ENCODE peak calls at places on chromosomes 7 and 10, in ten cellular contexts. One of them, this sample, is unnamed.

GRCh38 chr10:72248477-72249151 is 25.1 kb upstream of the DDIT4 start:
- DNase-seq in CD8-positive, alpha-beta memory T cell: peak
- DNase-seq in astrocyte: no peak
- DNase-seq in GM23248: peak
- DNase-seq in left ventricle myocardium inferior: peak
- DNase-seq in GM12864: peak
- DNase-seq in lower lobe of right lung: peak
- DNase-seq in kidney: peak
- DNase-seq in Caco-2: no peak
- DNase-seq in keratinocyte: peak
- DNase-seq in this sample: peak

GRCh38 chr7:78280276-78280675 is 481.7 kb downstream of the PHTF2 start:
- DNase-seq in CD8-positive, alpha-beta memory T cell: no peak
- DNase-seq in astrocyte: no peak
- DNase-seq in GM23248: no peak
- DNase-seq in left ventricle myocardium inferior: no peak
- DNase-seq in GM12864: no peak
- DNase-seq in lower lobe of right lung: no peak
- DNase-seq in kidney: no peak
- DNase-seq in Caco-2: no peak
- DNase-seq in keratinocyte: no peak
- DNase-seq in this sample: no peak

GRCh38 chr10:12405342-12406320 is 56.3 kb downstream of the CAMK1D start:
- DNase-seq in CD8-positive, alpha-beta memory T cell: no peak
- DNase-seq in astrocyte: peak
- DNase-seq in GM23248: no peak
- DNase-seq in left ventricle myocardium inferior: no peak
- DNase-seq in GM12864: no peak
- DNase-seq in lower lobe of right lung: no peak
- DNase-seq in kidney: no peak
- DNase-seq in Caco-2: no peak
- DNase-seq in keratinocyte: no peak
- DNase-seq in this sample: no peak

GRCh38 chr7:98211676-98212531 is 665 bp downstream of the BHLHA15 start:
- DNase-seq in CD8-positive, alpha-beta memory T cell: peak
- DNase-seq in astrocyte: no peak
- DNase-seq in GM23248: no peak
- DNase-seq in left ventricle myocardium inferior: no peak
- DNase-seq in GM12864: no peak
- DNase-seq in lower lobe of right lung: peak
- DNase-seq in kidney: peak
- DNase-seq in Caco-2: peak
- DNase-seq in keratinocyte: no peak
- DNase-seq in this sample: no peak

GRCh38 chr10:101961591-101962498 is 94.1 kb downstream of the ARMH3 start:
- DNase-seq in CD8-positive, alpha-beta memory T cell: no peak
- DNase-seq in astrocyte: peak
- DNase-seq in GM23248: peak
- DNase-seq in left ventricle myocardium inferior: peak
- DNase-seq in GM12864: no peak
- DNase-seq in lower lobe of right lung: no peak
- DNase-seq in kidney: no peak
- DNase-seq in Caco-2: no peak
- DNase-seq in keratinocyte: no peak
- DNase-seq in this sample: no peak

GRCh38 chr10:77355844-77356243 is 281.8 kb downstream of the KCNMA1 start:
- DNase-seq in CD8-positive, alpha-beta memory T cell: no peak
- DNase-seq in astrocyte: peak
- DNase-seq in GM23248: peak
- DNase-seq in left ventricle myocardium inferior: no peak
- DNase-seq in GM12864: no peak
- DNase-seq in lower lobe of right lung: no peak
- DNase-seq in kidney: no peak
- DNase-seq in Caco-2: no peak
- DNase-seq in keratinocyte: peak
- DNase-seq in this sample: no peak

GRCh38 chr10:71344916-71345557 is 26.0 kb downstream of the SLC29A3 start:
- DNase-seq in CD8-positive, alpha-beta memory T cell: no peak
- DNase-seq in astrocyte: no peak
- DNase-seq in GM23248: no peak
- DNase-seq in left ventricle myocardium inferior: no peak
- DNase-seq in GM12864: no peak
- DNase-seq in lower lobe of right lung: no peak
- DNase-seq in kidney: no peak
- DNase-seq in Caco-2: no peak
- DNase-seq in keratinocyte: no peak
- DNase-seq in this sample: no peak

GRCh38 chr7:114931656-114932011 is 9.7 kb downstream of the MDFIC start:
- DNase-seq in CD8-positive, alpha-beta memory T cell: peak
- DNase-seq in astrocyte: no peak
- DNase-seq in GM23248: no peak
- DNase-seq in left ventricle myocardium inferior: no peak
- DNase-seq in GM12864: peak
- DNase-seq in lower lobe of right lung: no peak
- DNase-seq in kidney: no peak
- DNase-seq in Caco-2: no peak
- DNase-seq in keratinocyte: no peak
- DNase-seq in this sample: peak

GRCh38 chr10:88992945-88993537 is 2.4 kb downstream of the FAS start:
- DNase-seq in CD8-positive, alpha-beta memory T cell: no peak
- DNase-seq in astrocyte: peak
- DNase-seq in GM23248: peak
- DNase-seq in left ventricle myocardium inferior: no peak
- DNase-seq in GM12864: no peak
- DNase-seq in lower lobe of right lung: no peak
- DNase-seq in kidney: no peak
- DNase-seq in Caco-2: no peak
- DNase-seq in keratinocyte: no peak
- DNase-seq in this sample: no peak

GRCh38 chr7:151408839-151409554 is 841 bp downstream of the WDR86 start:
- DNase-seq in CD8-positive, alpha-beta memory T cell: peak
- DNase-seq in astrocyte: no peak
- DNase-seq in GM23248: no peak
- DNase-seq in left ventricle myocardium inferior: no peak
- DNase-seq in GM12864: peak
- DNase-seq in lower lobe of right lung: peak
- DNase-seq in kidney: peak
- DNase-seq in Caco-2: no peak
- DNase-seq in keratinocyte: no peak
- DNase-seq in this sample: no peak

GRCh38 chr10:28669227-28670173 is 7.8 kb upstream of the BAMBI start:
- DNase-seq in CD8-positive, alpha-beta memory T cell: no peak
- DNase-seq in astrocyte: no peak
- DNase-seq in GM23248: no peak
- DNase-seq in left ventricle myocardium inferior: no peak
- DNase-seq in GM12864: no peak
- DNase-seq in lower lobe of right lung: no peak
- DNase-seq in kidney: no peak
- DNase-seq in Caco-2: no peak
- DNase-seq in keratinocyte: no peak
- DNase-seq in this sample: no peak

DNA sequence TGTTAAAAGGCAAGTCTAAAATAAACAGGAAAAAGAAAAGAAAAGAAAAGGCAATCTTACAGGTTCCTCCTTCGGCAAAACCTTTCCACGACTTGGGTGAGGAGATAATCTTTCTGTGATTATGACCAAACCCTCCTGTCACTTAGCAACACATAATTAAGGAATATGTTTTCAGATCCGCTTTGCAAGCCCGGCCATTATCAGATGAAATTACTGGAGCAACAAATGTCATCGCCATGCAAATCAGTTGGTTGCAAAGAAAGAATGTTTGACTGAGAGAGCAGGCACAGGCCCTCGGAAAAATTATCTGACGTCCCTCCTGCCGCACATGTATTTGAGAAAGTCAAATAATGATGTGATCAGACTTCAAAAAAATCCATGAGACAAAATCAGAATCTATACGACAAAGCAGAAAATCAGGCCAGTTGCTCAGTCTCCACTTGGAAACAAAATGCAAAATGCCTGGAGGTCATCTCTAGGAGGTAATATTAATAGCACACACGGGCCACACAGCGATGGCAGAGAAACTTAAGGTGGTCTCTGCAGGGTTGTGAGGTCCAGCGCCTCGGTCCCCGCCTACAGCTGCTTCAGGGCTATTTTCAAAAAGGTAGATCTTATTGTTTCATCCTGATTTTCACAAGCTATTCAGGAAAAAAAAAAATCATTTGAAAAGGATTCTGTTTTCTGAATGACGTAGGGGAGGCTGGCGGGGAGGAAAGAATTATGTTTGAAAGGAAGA is 82.7 kb downstream of the ZRANB1 start:
- DNase-seq in CD8-positive, alpha-beta memory T cell: no peak
- DNase-seq in astrocyte: no peak
- DNase-seq in GM23248: no peak
- DNase-seq in left ventricle myocardium inferior: no peak
- DNase-seq in GM12864: no peak
- DNase-seq in lower lobe of right lung: peak
- DNase-seq in kidney: no peak
- DNase-seq in Caco-2: no peak
- DNase-seq in keratinocyte: no peak
- DNase-seq in this sample: no peak
- H3K4me3 ChIP-seq in CD8-positive, alpha-beta memory T cell: no peak
- H3K4me3 ChIP-seq in astrocyte: no peak
- H3K4me3 ChIP-seq in GM23248: no peak
- H3K4me3 ChIP-seq in left ventricle myocardium inferior: peak
- H3K4me3 ChIP-seq in GM12864: no peak
- H3K4me3 ChIP-seq in lower lobe of right lung: no peak
- H3K4me3 ChIP-seq in kidney: no peak
- H3K4me3 ChIP-seq in Caco-2: no peak
- H3K4me3 ChIP-seq in keratinocyte: no peak
- H3K4me3 ChIP-seq in this sample: no peak

DNA sequence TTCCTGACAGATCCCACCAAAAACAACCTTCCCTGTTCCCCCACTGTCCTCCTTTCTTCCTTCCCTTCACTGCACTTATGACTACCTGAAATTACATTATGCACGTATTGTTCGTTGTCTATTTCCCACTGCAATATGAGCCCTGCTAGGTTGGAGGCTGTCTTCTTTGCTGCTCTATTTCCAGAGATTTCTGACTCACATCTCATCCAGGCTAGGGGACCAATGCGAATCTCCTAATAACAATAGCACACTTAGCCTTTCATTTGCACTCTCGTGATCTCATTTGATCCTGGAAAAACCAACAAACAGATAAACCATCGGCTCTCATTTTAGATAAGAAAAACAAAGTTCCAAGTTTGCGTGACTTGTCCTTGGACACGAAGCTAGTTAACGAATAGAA is 1.4 kb downstream of the ZNF438 start:
- DNase-seq in CD8-positive, alpha-beta memory T cell: no peak
- DNase-seq in astrocyte: peak
- DNase-seq in GM23248: peak
- DNase-seq in left ventricle myocardium inferior: no peak
- DNase-seq in GM12864: no peak
- DNase-seq in lower lobe of right lung: no peak
- DNase-seq in kidney: no peak
- DNase-seq in Caco-2: no peak
- DNase-seq in keratinocyte: no peak
- DNase-seq in this sample: no peak
- H3K4me3 ChIP-seq in CD8-positive, alpha-beta memory T cell: no peak
- H3K4me3 ChIP-seq in astrocyte: no peak
- H3K4me3 ChIP-seq in GM23248: peak
- H3K4me3 ChIP-seq in left ventricle myocardium inferior: peak
- H3K4me3 ChIP-seq in GM12864: no peak
- H3K4me3 ChIP-seq in lower lobe of right lung: no peak
- H3K4me3 ChIP-seq in kidney: no peak
- H3K4me3 ChIP-seq in Caco-2: no peak
- H3K4me3 ChIP-seq in keratinocyte: no peak
- H3K4me3 ChIP-seq in this sample: no peak

GRCh38 chr7:132575336-132575986 is 809 bp downstream of the PLXNA4 start:
- DNase-seq in CD8-positive, alpha-beta memory T cell: no peak
- DNase-seq in astrocyte: peak
- DNase-seq in GM23248: peak
- DNase-seq in left ventricle myocardium inferior: peak
- DNase-seq in GM12864: no peak
- DNase-seq in lower lobe of right lung: no peak
- DNase-seq in kidney: peak
- DNase-seq in Caco-2: no peak
- DNase-seq in keratinocyte: no peak
- DNase-seq in this sample: no peak
- H3K4me3 ChIP-seq in CD8-positive, alpha-beta memory T cell: no peak
- H3K4me3 ChIP-seq in astrocyte: peak
- H3K4me3 ChIP-seq in GM23248: peak
- H3K4me3 ChIP-seq in left ventricle myocardium inferior: peak
- H3K4me3 ChIP-seq in GM12864: no peak
- H3K4me3 ChIP-seq in lower lobe of right lung: peak
- H3K4me3 ChIP-seq in kidney: peak
- H3K4me3 ChIP-seq in Caco-2: no peak
- H3K4me3 ChIP-seq in keratinocyte: no peak
- H3K4me3 ChIP-seq in this sample: no peak

DNA sequence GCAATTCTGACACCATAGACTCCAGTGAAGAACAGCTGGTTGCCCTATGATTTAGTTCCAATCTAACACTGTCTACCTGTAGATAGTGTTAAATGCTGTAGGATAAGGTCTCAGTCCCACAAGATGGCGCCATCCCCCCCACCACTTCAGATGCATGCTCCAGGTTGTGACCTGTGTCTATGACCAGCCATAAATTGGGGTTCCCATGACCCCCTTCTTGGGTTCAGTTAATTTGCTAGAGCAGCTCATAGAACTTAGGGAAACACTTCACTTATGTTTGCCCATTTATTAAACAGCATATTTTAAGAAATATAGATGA is 13.1 kb downstream of the CCSER2 start:
- DNase-seq in CD8-positive, alpha-beta memory T cell: no peak
- DNase-seq in astrocyte: no peak
- DNase-seq in GM23248: no peak
- DNase-seq in left ventricle myocardium inferior: no peak
- DNase-seq in GM12864: no peak
- DNase-seq in lower lobe of right lung: no peak
- DNase-seq in kidney: no peak
- DNase-seq in Caco-2: no peak
- DNase-seq in keratinocyte: no peak
- DNase-seq in this sample: no peak
- H3K4me3 ChIP-seq in CD8-positive, alpha-beta memory T cell: no peak
- H3K4me3 ChIP-seq in astrocyte: no peak
- H3K4me3 ChIP-seq in GM23248: no peak
- H3K4me3 ChIP-seq in left ventricle myocardium inferior: no peak
- H3K4me3 ChIP-seq in GM12864: no peak
- H3K4me3 ChIP-seq in lower lobe of right lung: no peak
- H3K4me3 ChIP-seq in kidney: no peak
- H3K4me3 ChIP-seq in Caco-2: no peak
- H3K4me3 ChIP-seq in keratinocyte: no peak
- H3K4me3 ChIP-seq in this sample: no peak

DNA sequence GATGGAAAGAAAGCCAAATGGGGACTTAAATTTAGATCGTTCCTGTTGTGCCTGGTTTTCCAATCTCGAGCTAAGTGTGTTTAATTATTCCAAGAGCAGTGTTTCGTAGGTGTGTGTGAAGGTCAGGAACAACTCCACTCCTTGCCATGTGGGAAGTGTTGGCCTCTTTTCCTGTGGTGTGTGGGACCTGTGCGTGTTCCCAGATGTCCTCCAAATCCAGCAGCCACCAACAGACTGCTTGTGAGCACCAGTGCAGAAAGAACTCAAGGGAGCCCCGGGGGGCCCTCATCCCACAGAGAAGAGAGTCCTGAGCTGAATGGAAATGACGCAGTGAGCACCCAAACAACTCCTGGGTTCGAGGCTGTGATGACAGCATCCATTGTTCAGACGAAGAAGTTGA is 227.7 kb downstream of the TMEM178B start:
- DNase-seq in CD8-positive, alpha-beta memory T cell: no peak
- DNase-seq in astrocyte: no peak
- DNase-seq in GM23248: no peak
- DNase-seq in left ventricle myocardium inferior: peak
- DNase-seq in GM12864: no peak
- DNase-seq in lower lobe of right lung: no peak
- DNase-seq in kidney: no peak
- DNase-seq in Caco-2: no peak
- DNase-seq in keratinocyte: no peak
- DNase-seq in this sample: no peak
- H3K4me3 ChIP-seq in CD8-positive, alpha-beta memory T cell: no peak
- H3K4me3 ChIP-seq in astrocyte: no peak
- H3K4me3 ChIP-seq in GM23248: no peak
- H3K4me3 ChIP-seq in left ventricle myocardium inferior: peak
- H3K4me3 ChIP-seq in GM12864: no peak
- H3K4me3 ChIP-seq in lower lobe of right lung: no peak
- H3K4me3 ChIP-seq in kidney: no peak
- H3K4me3 ChIP-seq in Caco-2: no peak
- H3K4me3 ChIP-seq in keratinocyte: no peak
- H3K4me3 ChIP-seq in this sample: no peak